ENCODE peak calls at places on chromosome 12, in four cellular contexts. B is H7, T is Right ventricle myocardium superior, W is nephron progenitor cell. N is an unnamed sample.

GRCh38 chr12:16636435-16637055 is 30.6 kb upstream of the LMO3 start:
- DNase-seq in B (no peak), T (no peak), W (no peak), N (no peak)

GRCh38 chr12:109888179-109889020 is 8.1 kb upstream of the GLTP start:
- DNase-seq in B (no peak), T (no peak), W (no peak), N (no peak)

GRCh38 chr12:93908846-93909592 is 231.8 kb downstream of the CRADD start:
- DNase-seq in B (no peak), T (peak; percentile 55), W (no peak), N (peak; percentile 62)

GRCh38 chr12:98438826-98439225 is 76.6 kb upstream of the TMPO start:
- DNase-seq in B (no peak), T (no peak), W (no peak), N (no peak)

GRCh38 chr12:12449533-12450025 is 92.7 kb downstream of the BORCS5 start:
- DNase-seq in B (no peak), T (no peak), W (no peak), N (no peak)

GRCh38 chr12:49944046-49944445 is 6.5 kb upstream of the AQP2 start:
- DNase-seq in B (no peak), T (no peak), W (no peak), N (no peak)

GRCh38 chr12:86186449-86186848 is 69.7 kb downstream of the MGAT4C start:
- DNase-seq in B (peak; percentile 4), T (no peak), W (no peak), N (no peak)

GRCh38 chr12:113329022-113329790 is 5.7 kb downstream of the SLC8B1 start:
- DNase-seq in B (no peak), T (no peak), W (no peak), N (no peak)

GRCh38 chr12:39103552-39104165 is 198.3 kb upstream of the CPNE8 start:
- DNase-seq in B (peak; percentile 68), T (no peak), W (peak; percentile 30), N (no peak)

N was measured in right cardiac atrium.